ENCODE peak calls at places on chromosomes 7 and 10, in five cellular contexts. F is posterior cingulate gyrus; L is esophagus squamous epithelium; S is B cell; N is stimulated activated CD4-positive, alpha-beta T cell treated with anti-CD3 and anti-CD28 coated beads, Interleukin-15, amount 100 ng/mL, for 1 hour. U is an unnamed sample.

GRCh38 chr10:24453404-24453830 is 244.5 kb downstream of the KIAA1217 start:
- DNase-seq in F (no peak), S (no peak), L (no peak), N (no peak), U (no peak)

GRCh38 chr10:4512557-4513286 is 313.3 kb upstream of the AKR1E2 start:
- DNase-seq in F (no peak), S (no peak), N (no peak), L (no peak), U (peak; percentile 4)

GRCh38 chr7:42262907-42263466 is 26.0 kb upstream of the GLI3 start:
- DNase-seq in S (no peak), F (no peak), L (no peak), N (no peak), U (no peak)

GRCh38 chr10:95246582-95247051 is 44.2 kb downstream of the PDLIM1 start:
- DNase-seq in F (no peak), N (no peak), L (no peak), S (peak; percentile 67), U (peak; percentile 89)

GRCh38 chr10:132703305-132704007 is 82.5 kb downstream of the NKX6-2 start:
- DNase-seq in L (no peak), S (no peak), N (no peak), F (no peak), U (no peak)

GRCh38 chr10:61970182-61971015 is 68.9 kb downstream of the ARID5B start:
- DNase-seq in N (no peak), L (no peak), F (no peak), S (no peak), U (peak; percentile 49)

GRCh38 chr7:66307591-66308215 is 102.6 kb downstream of the TPST1 start:
- DNase-seq in N (no peak), L (no peak), S (no peak), F (no peak), U (no peak)

GRCh38 chr7:144565586-144565985 is 162.1 kb upstream of the NOBOX start:
- DNase-seq in F (no peak), L (no peak), N (no peak), S (no peak), U (no peak)

GRCh38 chr10:7162331-7162730 is 248.5 kb downstream of the SFMBT2 start:
- DNase-seq in S (no peak), F (no peak), N (no peak), L (no peak), U (no peak)

GRCh38 chr10:5506246-5506645 is 6.9 kb upstream of the CALML5 start:
- DNase-seq in L (no peak), S (no peak), F (no peak), N (no peak), U (no peak)

GRCh38 chr7:55133630-55134392 is 115.0 kb downstream of the EGFR start:
- DNase-seq in F (no peak), L (no peak), S (no peak), N (no peak), U (no peak)

GRCh38 chr10:117007080-117007479 is 2.1 kb upstream of the SHTN1 start:
- DNase-seq in S (no peak), L (no peak), N (no peak), F (no peak), U (no peak)

GRCh38 chr7:157760004-157760730 is 423.4 kb downstream of the DNAJB6 start:
- DNase-seq in F (no peak), S (no peak), N (no peak), L (no peak), U (peak; percentile 4)

GRCh38 chr10:63713191-63714144 is 192.3 kb downstream of the REEP3 start:
- DNase-seq in S (no peak), F (peak; percentile 39), L (no peak), N (no peak), U (no peak)

GRCh38 chr10:102310356-102311024 is 65.2 kb downstream of the GBF1 start:
- DNase-seq in L (no peak), F (no peak), S (no peak), N (no peak), U (no peak)

GRCh38 chr7:6106140-6106904 is 75.1 kb downstream of the ANKRD61 start:
- DNase-seq in L (no peak), F (no peak), N (no peak), S (no peak), U (peak; percentile 70)

GRCh38 chr10:70146489-70147488 is at the start of gene TYSND1:
- DNase-seq in S (peak; percentile 96), N (peak; percentile 79), F (peak; percentile 98), L (peak; percentile 86), U (peak; percentile 99)

GRCh38 chr10:112383325-112383724 is 9.4 kb downstream of the ACSL5 start:
- DNase-seq in F (no peak), S (no peak), N (no peak), L (no peak), U (no peak)

GRCh38 chr7:142188159-142188558 is 69.7 kb downstream of the PRSS58 start:
- DNase-seq in F (no peak), S (no peak), L (no peak), N (no peak), U (no peak)

GRCh38 chr7:115844857-115845256 is 185.7 kb downstream of the TFEC start:
- DNase-seq in L (no peak), N (no peak), S (no peak), F (no peak), U (no peak)

GRCh38 chr10:82288461-82288881 is 413.5 kb downstream of the NRG3 start:
- DNase-seq in N (no peak), S (no peak), L (no peak), F (no peak), U (no peak)

GRCh38 chr10:49076741-49077521 is 38.4 kb downstream of the VSTM4 start:
- DNase-seq in F (no peak), S (no peak), N (no peak), L (no peak), U (peak; percentile 54)

GRCh38 chr7:82044497-82045080 is 274.7 kb upstream of the HGF start:
- DNase-seq in S (no peak), N (no peak), L (no peak), F (no peak), U (peak; percentile 37)

GRCh38 chr10:75616874-75617478 is 185.6 kb downstream of the LRMDA start:
- DNase-seq in N (no peak), L (no peak), S (no peak), F (no peak), U (no peak)

GRCh38 chr7:26522633-26523032 is 231.0 kb downstream of the SNX10 start:
- DNase-seq in L (no peak), S (no peak), N (no peak), F (no peak), U (no peak)

GRCh38 chr10:43259981-43260761 is 6.7 kb downstream of the RASGEF1A start:
- DNase-seq in F (no peak), S (no peak), N (no peak), L (no peak), U (no peak)

GRCh38 chr10:30705086-30705624 is 75.6 kb upstream of the LYZL2 start:
- DNase-seq in N (no peak), F (no peak), L (no peak), S (no peak), U (peak; percentile 92)

GRCh38 chr10:86648706-86649426 is 5.5 kb upstream of the OPN4 start:
- DNase-seq in F (no peak), L (no peak), N (no peak), S (no peak), U (no peak)